ENCODE peak calls at places on chromosomes 12 and 14, in seven cellular contexts. P is spleen, M is IMR-90, H is A549, A is thyroid gland, G is stomach, T is heart left ventricle. K is an unnamed sample.
A peak's percentile ranks its signal among the peaks of the same experiment; 100 is the strongest.

GRCh38 chr14:26394114-26394855 is 203.5 kb downstream of the NOVA1 start:
- DNase-seq in P (no peak), M (peak; percentile 12), H (peak; percentile 8), A (no peak), G (peak; percentile 34), T (no peak), K (no peak)

GRCh38 chr14:78340250-78340649 is 170.1 kb downstream of the NRXN3 start:
- DNase-seq in P (no peak), M (no peak), H (no peak), A (no peak), G (no peak), T (no peak), K (no peak)

GRCh38 chr12:12786716-12787601 is 1.5 kb downstream of the APOLD1 start:
- DNase-seq in P (peak; percentile 95), M (peak; percentile 81), H (peak; percentile 91), A (peak; percentile 82), G (peak; percentile 80), T (peak; percentile 89), K (peak; percentile 90)

GRCh38 chr12:96261557-96261956 is 67.4 kb downstream of the ELK3 start:
- DNase-seq in P (no peak), M (peak; percentile 20), H (no peak), A (no peak), G (no peak), T (no peak), K (no peak)

GRCh38 chr14:92903359-92903758 is 19.6 kb upstream of the CHGA start:
- DNase-seq in P (no peak), M (no peak), H (no peak), A (no peak), G (no peak), T (no peak), K (no peak)

GRCh38 chr12:100128509-100128908 is 14.2 kb downstream of the BLTP3B start:
- DNase-seq in P (no peak), M (peak; percentile 41), H (peak; percentile 33), A (peak; percentile 51), G (no peak), T (peak; percentile 30), K (no peak)

GRCh38 chr12:16600525-16600924 is 5.4 kb downstream of the LMO3 start:
- DNase-seq in P (no peak), M (no peak), H (no peak), A (peak; percentile 71), G (no peak), T (no peak), K (no peak)

GRCh38 chr12:108091351-108091750 is 37.7 kb upstream of the WSCD2 start:
- DNase-seq in P (no peak), M (no peak), H (no peak), A (no peak), G (no peak), T (no peak), K (no peak)

GRCh38 chr14:24195186-24196070 is at the start of gene TM9SF1:
- DNase-seq in P (peak; percentile 99), M (peak; percentile 87), H (peak; percentile 79), A (peak; percentile 89), G (peak; percentile 89), T (peak; percentile 89), K (peak; percentile 91)

GRCh38 chr12:117098361-117099217 is 627 bp downstream of the TESC start:
- DNase-seq in P (peak; percentile 88), M (no peak), H (peak; percentile 49), A (peak; percentile 46), G (peak; percentile 75), T (no peak), K (no peak)

GRCh38 chr12:12380949-12381593 is 24.2 kb downstream of the BORCS5 start:
- DNase-seq in P (no peak), M (no peak), H (no peak), A (no peak), G (no peak), T (no peak), K (no peak)

GRCh38 chr12:99352269-99352668 is 295.3 kb upstream of the GARIN6 start:
- DNase-seq in P (no peak), M (no peak), H (no peak), A (no peak), G (no peak), T (no peak), K (no peak)

DNA sequence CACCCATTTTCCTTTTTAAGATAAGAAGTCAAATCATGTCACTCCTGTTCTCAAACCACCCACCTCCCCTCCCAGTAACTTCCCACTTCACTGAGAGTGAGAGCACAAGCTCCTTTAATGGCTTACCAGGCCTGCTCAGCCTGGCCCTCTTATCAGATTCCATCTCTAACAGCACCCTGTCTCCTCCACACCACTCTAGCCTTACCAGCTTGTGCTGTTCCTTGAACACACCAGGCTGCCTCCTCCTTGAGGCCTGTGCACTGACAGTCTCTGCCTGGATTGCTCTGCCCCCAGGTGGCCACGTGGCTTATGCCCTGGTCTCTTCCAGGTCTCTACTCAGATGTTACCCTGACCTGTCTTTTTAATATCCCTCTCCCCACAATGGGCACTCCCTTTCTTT is 40.1 kb upstream of the EVL start:
- DNase-seq in P (no peak), M (peak; percentile 55), H (peak; percentile 49), A (no peak), G (peak; percentile 40), T (no peak), K (peak; percentile 29)
- TF ChIP-seq CTCF in P (no peak), M (peak; percentile 54), H (peak; percentile 62), A (no peak), G (peak; percentile 24), T (peak; percentile 21), K (peak; percentile 45)

GRCh38 chr12:22117551-22117950 is 71.5 kb downstream of the CMAS start:
- DNase-seq in P (no peak), M (no peak), H (no peak), A (no peak), G (no peak), T (no peak), K (no peak)

GRCh38 chr12:22121224-22121623 is 75.2 kb downstream of the CMAS start:
- DNase-seq in P (no peak), M (no peak), H (no peak), A (peak; percentile 18), G (no peak), T (no peak), K (peak; percentile 51)

GRCh38 chr12:22116376-22116775 is 70.4 kb downstream of the CMAS start:
- DNase-seq in P (no peak), M (no peak), H (no peak), A (no peak), G (no peak), T (no peak), K (no peak)

GRCh38 chr12:22118206-22118605 is 72.2 kb downstream of the CMAS start:
- DNase-seq in P (no peak), M (no peak), H (no peak), A (no peak), G (no peak), T (no peak), K (no peak)

DNA sequence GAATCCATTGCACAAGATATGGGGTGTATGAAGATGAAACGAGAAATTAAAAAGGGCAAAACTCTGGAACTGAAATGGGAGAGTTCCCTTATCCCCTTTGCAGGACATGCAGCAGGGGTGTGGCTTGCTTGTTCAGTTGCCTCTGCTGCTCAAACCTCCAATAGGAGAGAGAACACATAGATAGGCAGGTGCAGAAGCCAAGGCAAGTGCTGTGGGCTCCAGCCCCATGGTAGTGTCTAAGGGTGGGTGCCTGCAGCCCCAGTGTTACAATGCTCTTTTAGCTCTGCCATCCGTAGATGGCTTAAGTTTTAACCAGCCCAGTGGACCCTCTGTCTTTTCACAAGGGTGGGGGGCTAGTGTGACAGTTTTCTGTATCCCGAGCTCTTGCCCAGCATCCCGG is 69.7 kb downstream of the CMAS start:
- DNase-seq in P (no peak), M (no peak), H (no peak), A (no peak), G (no peak), T (no peak), K (no peak)
- H3K9me3 ChIP-seq in P (no peaks in the 10 kb centered on the region), M (no peaks in the 10 kb centered on the region), H (no peaks in the 10 kb centered on the region), A (no peaks in the 10 kb centered on the region), G (no peaks in the 10 kb centered on the region), T (no peaks in the 10 kb centered on the region), K (no peaks in the 10 kb centered on the region)

GRCh38 chr12:49052451-49053208 is 8.0 kb downstream of the KMT2D start:
- DNase-seq in P (peak; percentile 61), M (no peak), H (no peak), A (no peak), G (no peak), T (no peak), K (no peak)

GRCh38 chr12:49050507-49051372 is 9.9 kb downstream of the KMT2D start:
- DNase-seq in P (peak; percentile 43), M (no peak), H (no peak), A (no peak), G (no peak), T (no peak), K (no peak)

GRCh38 chr12:49051373-49051764 is 9.2 kb downstream of the KMT2D start:
- DNase-seq in P (peak; percentile 69), M (no peak), H (no peak), A (no peak), G (no peak), T (no peak), K (peak; percentile 43)

GRCh38 chr12:49054096-49054495 is 6.5 kb downstream of the KMT2D start:
- DNase-seq in P (peak; percentile 68), M (no peak), H (no peak), A (no peak), G (no peak), T (no peak), K (no peak)

DNA sequence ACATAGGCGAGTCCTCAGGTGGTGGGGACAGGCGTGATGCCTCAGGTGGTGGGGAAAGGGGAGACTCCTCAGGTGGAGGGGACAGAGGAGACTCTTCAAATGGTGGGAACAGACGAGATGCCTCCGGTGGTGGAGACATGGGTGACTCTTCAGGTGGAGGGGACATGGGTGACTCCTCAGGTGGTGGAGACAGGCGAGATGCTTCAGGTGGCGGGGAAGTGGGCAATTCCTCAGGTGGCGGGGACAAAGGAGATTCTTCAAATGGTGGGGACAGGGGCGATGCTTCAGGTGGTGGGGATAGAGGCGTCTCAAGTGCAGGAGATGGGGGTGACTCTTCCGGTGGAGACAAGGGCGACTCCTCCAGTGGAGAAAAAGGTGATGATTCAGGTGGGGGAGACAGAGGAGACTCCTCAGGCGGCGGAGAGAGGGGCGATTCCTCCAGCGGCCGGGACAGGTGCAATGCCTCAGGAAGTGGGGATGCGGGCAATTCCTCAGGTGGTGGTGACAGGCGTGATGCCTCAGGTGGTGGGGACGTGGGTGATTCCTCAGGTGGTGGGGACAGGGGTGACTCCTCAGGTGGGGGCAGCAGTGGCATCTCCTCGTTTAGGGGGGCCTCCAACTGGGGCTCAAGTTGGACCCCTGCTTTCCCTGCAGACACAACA is 8.7 kb downstream of the KMT2D start:
- DNase-seq in P (peak; percentile 62), M (no peak), H (no peak), A (no peak), G (no peak), T (no peak), K (no peak)
- TF ChIP-seq POLR2A in P (no peak), M (no peak), H (no peak), A (no peak), G (no peak), T (no peak), K (no peak)

GRCh38 chr12:30010071-30011052 is 226.6 kb upstream of the TMTC1 start:
- DNase-seq in P (no peak), M (no peak), H (no peak), A (no peak), G (no peak), T (no peak), K (no peak)

GRCh38 chr12:30015661-30016060 is 231.9 kb upstream of the TMTC1 start:
- DNase-seq in P (no peak), M (no peak), H (no peak), A (no peak), G (no peak), T (no peak), K (no peak)

GRCh38 chr12:30016656-30017055 is 232.9 kb upstream of the TMTC1 start:
- DNase-seq in P (no peak), M (no peak), H (no peak), A (no peak), G (no peak), T (no peak), K (no peak)

GRCh38 chr12:30013051-30013450 is 229.3 kb upstream of the TMTC1 start:
- DNase-seq in P (no peak), M (no peak), H (no peak), A (no peak), G (no peak), T (no peak), K (no peak)
- TF ChIP-seq CTCF in P (no peak), M (no peak), H (no peak), A (no peak), G (no peak), T (no peak), K (no peak)